ENCODE peak calls at places on chromosomes 1 and 21, in four cellular contexts. G is H9, Y is neuronal stem cell, Q is IMR-90. R is an unnamed sample.
A peak's percentile ranks its signal among the peaks of the same experiment; 100 is the strongest.

GRCh38 chr1:113928129-113928949 is 785 bp upstream of the HIPK1 start:
- DNase-seq in G (no peak), Y (no peak), Q (peak; percentile 35), R (no peak)

GRCh38 chr1:170660281-170660713 is 3.6 kb upstream of the PRRX1 start:
- DNase-seq in G (peak; percentile 48), Y (no peak), Q (no peak), R (no peak)

GRCh38 chr1:201766117-201766863 is 62.7 kb upstream of the IPO9 start:
- DNase-seq in G (no peak), Y (no peak), Q (peak; percentile 91), R (no peak)

GRCh38 chr1:210441028-210441427 is 112.3 kb downstream of the HHAT start:
- DNase-seq in G (no peak), Y (no peak), Q (no peak), R (no peak)

GRCh38 chr1:54359393-54360162 is 46.6 kb downstream of the SSBP3 start:
- DNase-seq in G (no peak), Y (no peak), Q (no peak), R (no peak)

GRCh38 chr21:38327984-38328383 is 71.2 kb downstream of the KCNJ15 start:
- DNase-seq in G (no peak), Y (no peak), Q (no peak), R (no peak)

GRCh38 chr1:244730934-244731434 is 78.1 kb downstream of the DESI2 start:
- DNase-seq in G (peak; percentile 56), Y (peak; percentile 17), Q (no peak), R (no peak)

GRCh38 chr1:37628026-37628556 is 6.6 kb downstream of the RSPO1 start:
- DNase-seq in G (no peak), Y (no peak), Q (no peak), R (no peak)

GRCh38 chr1:159000627-159001026 is 9.1 kb upstream of the IFI16 start:
- DNase-seq in G (peak; percentile 46), Y (peak; percentile 9), Q (peak; percentile 94), R (peak; percentile 13)

GRCh38 chr1:233357595-233358446 is 30.3 kb downstream of the MAP3K21 start:
- DNase-seq in G (no peak), Y (no peak), Q (no peak), R (no peak)

GRCh38 chr1:146007048-146007784 is 10.8 kb upstream of the TXNIP start:
- DNase-seq in G (no peak), Y (peak; percentile 69), Q (peak; percentile 78), R (peak; percentile 97)

GRCh38 chr1:157110003-157110402 is 10.4 kb upstream of the ETV3L start:
- DNase-seq in G (no peak), Y (no peak), Q (no peak), R (no peak)

GRCh38 chr1:169630006-169630405 is at the start of gene SELP:
- DNase-seq in G (no peak), Y (no peak), Q (no peak), R (no peak)

GRCh38 chr1:13956386-13956785 is 256.4 kb downstream of the PRDM2 start:
- DNase-seq in G (no peak), Y (no peak), Q (no peak), R (no peak)

GRCh38 chr1:21909286-21909759 is 27.8 kb downstream of the HSPG2 start:
- DNase-seq in G (no peak), Y (no peak), Q (peak; percentile 50), R (no peak)

GRCh38 chr1:234593771-234594504 is 16.0 kb downstream of the IRF2BP2 start:
- DNase-seq in G (no peak), Y (no peak), Q (no peak), R (no peak)

GRCh38 chr1:67496329-67496728 is 66.1 kb upstream of the SERBP1 start:
- DNase-seq in G (no peak), Y (no peak), Q (no peak), R (peak; percentile 15)

GRCh38 chr1:2204384-2205190 is 10.0 kb upstream of the FAAP20 start:
- DNase-seq in G (peak; percentile 93), Y (peak; percentile 81), Q (peak; percentile 33), R (peak; percentile 36)

GRCh38 chr1:88801575-88802208 is 89.7 kb downstream of the GTF2B start:
- DNase-seq in G (no peak), Y (no peak), Q (peak; percentile 42), R (no peak)

GRCh38 chr1:212728606-212729005 is 29.0 kb upstream of the BATF3 start:
- DNase-seq in G (no peak), Y (no peak), Q (no peak), R (no peak)

GRCh38 chr1:8880068-8880676 is 1.7 kb upstream of the ENO1 start:
- DNase-seq in G (peak; percentile 51), Y (no peak), Q (peak; percentile 97), R (no peak)

GRCh38 chr1:174230399-174230798 is 71.1 kb downstream of the RABGAP1L start:
- DNase-seq in G (no peak), Y (no peak), Q (peak; percentile 34), R (no peak)

GRCh38 chr1:189623336-189623735 is 854.3 kb downstream of the BRINP3 start:
- DNase-seq in G (no peak), Y (no peak), Q (no peak), R (no peak)

GRCh38 chr1:17924578-17924977 is 169.4 kb downstream of the ACTL8 start:
- DNase-seq in G (no peak), Y (no peak), Q (no peak), R (no peak)

GRCh38 chr1:225451340-225451739 is 23.5 kb upstream of the LBR start:
- DNase-seq in G (no peak), Y (no peak), Q (no peak), R (no peak)

GRCh38 chr1:208224192-208224713 is 19.9 kb downstream of the PLXNA2 start:
- DNase-seq in G (no peak), Y (no peak), Q (no peak), R (no peak)

GRCh38 chr1:93588206-93588605 is 93.4 kb downstream of the BCAR3 start:
- DNase-seq in G (no peak), Y (no peak), Q (peak; percentile 54), R (no peak)

GRCh38 chr1:42013881-42014470 is 95.3 kb upstream of the HIVEP3 start:
- DNase-seq in G (no peak), Y (no peak), Q (no peak), R (no peak)

GRCh38 chr1:43707191-43708005 is at the start of gene ST3GAL3:
- DNase-seq in G (peak; percentile 94), Y (peak; percentile 85), Q (peak; percentile 90), R (peak; percentile 92)

GRCh38 chr1:34590211-34590623 is 164.6 kb upstream of the GJB5 start:
- DNase-seq in G (peak; percentile 89), Y (no peak), Q (no peak), R (peak; percentile 48)

GRCh38 chr1:159653201-159653600 is 61.2 kb downstream of the CRP start:
- DNase-seq in G (no peak), Y (no peak), Q (no peak), R (no peak)

GRCh38 chr1:70993841-70994240 is 53.8 kb downstream of the PTGER3 start:
- DNase-seq in G (no peak), Y (no peak), Q (no peak), R (no peak)

GRCh38 chr1:206555473-206555935 is 48.2 kb downstream of the RASSF5 start:
- DNase-seq in G (peak; percentile 37), Y (no peak), Q (no peak), R (no peak)

GRCh38 chr1:50333595-50333974 is 89.7 kb downstream of the DMRTA2 start:
- DNase-seq in G (peak; percentile 78), Y (peak; percentile 57), Q (peak; percentile 3), R (peak; percentile 59)

DNA sequence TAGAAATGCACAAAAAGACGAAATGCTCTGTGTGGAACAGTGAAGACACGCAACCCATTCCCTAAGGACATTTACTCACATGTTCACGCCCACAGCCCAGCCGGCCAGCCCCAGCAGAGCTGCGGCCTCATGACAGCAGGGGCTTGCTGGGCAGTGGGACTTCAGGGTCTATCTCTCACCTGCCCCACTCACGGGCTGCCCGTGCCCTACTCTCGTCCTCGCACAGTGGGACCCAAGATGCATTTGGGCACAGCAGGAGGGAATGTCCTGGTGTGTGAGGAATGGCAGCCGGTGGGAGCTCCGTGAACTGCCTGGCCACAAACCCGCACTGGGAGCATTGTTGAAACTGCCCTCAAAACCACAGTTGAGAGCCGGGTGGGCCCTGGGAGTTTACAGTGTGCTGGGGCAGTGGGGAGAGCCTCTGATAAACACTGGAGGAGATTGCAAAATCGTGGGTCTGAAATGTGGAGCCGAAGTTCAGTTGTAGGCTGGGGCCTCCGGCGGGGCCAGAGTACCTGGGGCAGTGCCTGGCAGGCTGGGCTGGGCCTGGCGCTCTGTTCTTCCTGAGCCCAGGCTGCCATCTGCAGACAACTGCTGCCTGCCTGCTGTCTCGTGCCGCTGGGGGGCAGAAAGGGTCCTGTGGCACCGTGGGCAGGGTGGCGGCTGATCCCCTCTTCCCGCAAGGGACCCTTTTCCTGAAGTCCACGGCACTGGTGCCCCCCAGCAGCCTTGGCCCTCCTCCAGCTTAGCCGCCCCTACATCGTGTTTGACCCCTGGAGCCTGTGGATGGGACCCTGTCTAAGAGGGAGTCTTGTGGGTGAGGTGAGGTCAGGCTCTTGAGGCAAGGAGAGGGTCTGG is 20.7 kb upstream of the POFUT2 start:
- DNase-seq in G (no peak), Y (no peak), Q (peak; percentile 88), R (no peak)
- H2AK5ac ChIP-seq in G (no peak overlapping the region), Y (peak overlapping the region; percentile 47), Q (peak overlapping the region; percentile 93), R (peak overlapping the region; percentile 77)

DNA sequence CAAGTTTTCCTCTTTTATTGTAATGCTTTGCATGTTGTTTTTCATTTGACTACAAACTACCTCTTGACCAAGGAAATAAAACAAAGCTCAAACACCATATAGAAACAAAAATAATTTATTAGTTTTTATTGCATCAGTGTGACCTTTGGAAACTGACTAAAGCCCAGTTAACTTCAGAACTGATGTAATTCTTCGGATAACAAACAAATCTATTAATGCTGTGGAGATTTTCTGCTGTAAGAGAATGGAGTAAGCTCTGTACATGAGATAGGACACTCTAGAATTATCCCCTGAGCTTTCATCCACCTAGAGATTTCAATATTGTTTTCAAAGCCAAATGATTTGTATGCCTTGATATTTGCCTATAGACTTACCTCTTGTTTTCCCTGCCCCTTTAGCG is 154.0 kb upstream of the KCNK2 start:
- DNase-seq in G (no peak), Y (no peak), Q (no peak), R (no peak)
- H2BK5ac ChIP-seq in G (no peak overlapping the region), Y (no peak overlapping the region), Q (no peak overlapping the region), R (no peak overlapping the region)

GRCh38 chr21:28884976-28885852 is 107.5 kb downstream of the LTN1 start:
- DNase-seq in G (peak; percentile 85), Y (peak; percentile 72), Q (peak; percentile 92), R (peak; percentile 88)
- H3K14ac ChIP-seq in G (peak overlapping the region; percentile 75), Y (peak overlapping the region; percentile 100), Q (peak overlapping the region; percentile 98), R (peak overlapping the region; percentile 89)

GRCh38 chr1:20533635-20534034 is 18.7 kb upstream of the FAM43B start:
- DNase-seq in G (no peak), Y (no peak), Q (no peak), R (no peak)

GRCh38 chr1:20534659-20535417 is 17.5 kb upstream of the FAM43B start:
- DNase-seq in G (no peak), Y (no peak), Q (no peak), R (no peak)

GRCh38 chr1:20530261-20530660 is 22.1 kb upstream of the FAM43B start:
- DNase-seq in G (no peak), Y (no peak), Q (no peak), R (peak; percentile 60)

GRCh38 chr1:20528221-20528620 is 20.3 kb upstream of the MUL1 start:
- DNase-seq in G (peak; percentile 40), Y (no peak), Q (no peak), R (no peak)

DNA sequence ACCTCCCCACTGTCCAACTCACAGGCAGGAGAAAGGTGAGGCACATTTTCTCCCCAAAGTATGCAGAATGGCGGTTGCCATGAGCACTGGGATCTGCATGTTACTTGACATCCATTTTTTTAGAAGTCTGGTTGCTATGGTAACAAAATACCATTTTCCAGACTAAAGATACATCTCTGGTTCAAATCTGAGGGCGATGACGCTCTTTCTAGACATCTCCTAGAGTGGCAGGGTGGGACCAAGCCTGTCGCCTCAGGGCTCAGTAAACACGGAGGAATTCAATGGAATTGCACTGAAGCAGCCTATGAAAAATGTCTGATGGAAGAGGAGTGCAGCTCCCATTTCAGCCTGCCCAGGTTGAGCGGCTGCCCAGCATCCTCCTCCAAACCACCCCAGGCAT is 21.5 kb upstream of the FAM43B start:
- DNase-seq in G (no peak), Y (no peak), Q (no peak), R (peak; percentile 97)
- H2AK5ac ChIP-seq in G (no peak overlapping the region), Y (no peak overlapping the region), Q (no peak overlapping the region), R (no peak overlapping the region)